ENCODE peak calls at places on chromosomes 6 and 20, in six cellular contexts. X, A, O, M, L and N are unnamed samples.

GRCh38 chr20:51750037-51750769 is 18.0 kb downstream of the ATP9A start:
- DNase-seq in X (peak), L (peak), M (peak), A (no peak), O (peak), N (peak)

GRCh38 chr6:28634758-28635546 is 109.3 kb downstream of the GPX5 start:
- DNase-seq in O (no peak), X (no peak), M (peak), A (no peak), L (peak), N (no peak)

GRCh38 chr6:45713981-45714685 is 301.5 kb downstream of the CLIC5 start:
- DNase-seq in M (no peak), L (no peak), X (no peak), A (no peak), O (no peak), N (no peak)

GRCh38 chr20:50844430-50845100 is 49.7 kb downstream of the BCAS4 start:
- DNase-seq in A (no peak), L (peak), M (peak), O (peak), X (peak), N (peak)

GRCh38 chr6:22699046-22699639 is 129.8 kb downstream of the HDGFL1 start:
- DNase-seq in M (no peak), X (no peak), A (no peak), L (no peak), O (no peak), N (no peak)

GRCh38 chr20:60589624-60590023 is 631.4 kb downstream of the CDH26 start:
- DNase-seq in L (peak), A (no peak), M (no peak), O (no peak), X (no peak), N (no peak)

GRCh38 chr6:390914-391558 is 516 bp upstream of the IRF4 start:
- DNase-seq in O (no peak), M (peak), A (no peak), X (no peak), L (no peak), N (no peak)

GRCh38 chr20:25574411-25574810 is 10.9 kb downstream of the NINL start:
- DNase-seq in A (no peak), L (no peak), O (peak), X (no peak), M (no peak), N (peak)

GRCh38 chr6:150006961-150007464 is 18.3 kb downstream of the RAET1L start:
- DNase-seq in L (no peak), X (no peak), M (no peak), O (no peak), A (no peak), N (no peak)

GRCh38 chr6:20409427-20409971 is 7.8 kb downstream of the E2F3 start:
- DNase-seq in X (no peak), A (no peak), M (no peak), O (no peak), L (no peak), N (no peak)

GRCh38 chr6:1263850-1264377 is 48.0 kb upstream of the FOXQ1 start:
- DNase-seq in A (no peak), M (no peak), L (no peak), O (no peak), X (no peak), N (no peak)

GRCh38 chr6:143642403-143642802 is 35.4 kb upstream of the PHACTR2 start:
- DNase-seq in O (no peak), L (no peak), M (no peak), A (no peak), X (no peak), N (no peak)

GRCh38 chr6:33816911-33817310 is 13.1 kb upstream of the MLN start:
- DNase-seq in X (peak), M (peak), A (no peak), O (no peak), L (no peak), N (no peak)

GRCh38 chr6:75196051-75196743 is 9.7 kb downstream of the COL12A1 start:
- DNase-seq in X (no peak), O (no peak), A (no peak), M (peak), L (peak), N (no peak)

GRCh38 chr6:50998905-50999304 is 180.2 kb downstream of the TFAP2B start:
- DNase-seq in M (no peak), L (no peak), X (no peak), O (no peak), A (no peak), N (no peak)

GRCh38 chr6:170139531-170139930 is 151.3 kb downstream of the DLL1 start:
- DNase-seq in X (peak), L (no peak), O (no peak), A (no peak), M (peak), N (no peak)

GRCh38 chr6:15036690-15037245 is 209.1 kb upstream of the JARID2 start:
- DNase-seq in O (no peak), A (no peak), M (no peak), L (no peak), X (no peak), N (no peak)

GRCh38 chr6:155219858-155220301 is 43.9 kb upstream of the CLDN20 start:
- DNase-seq in A (no peak), X (no peak), O (no peak), L (no peak), M (peak), N (peak)

GRCh38 chr6:30802731-30803130 is 58.4 kb upstream of the IER3 start:
- DNase-seq in O (no peak), X (no peak), A (no peak), L (no peak), M (no peak), N (no peak)

GRCh38 chr6:46541556-46541955 is 50.3 kb upstream of the RCAN2 start:
- DNase-seq in X (no peak), O (no peak), A (no peak), M (no peak), L (no peak), N (no peak)

GRCh38 chr6:163790296-163790840 is 375.9 kb downstream of the QKI start:
- DNase-seq in X (no peak), O (no peak), A (no peak), L (no peak), M (no peak), N (no peak)